ENCODE peak calls at places on chromosomes 16 and 17, in nine cellular contexts. M, X, W, E, B, Q, K, C and S are unnamed samples.

GRCh38 chr17:48335858-48336500 is 94.0 kb downstream of the SKAP1 start:
- DNase-seq in M (peak; percentile 68), X (no peak), W (no peak), E (no peak), B (peak; percentile 53), Q (no peak), K (no peak), C (no peak), S (no peak)

GRCh38 chr17:11454096-11454495 is 144.2 kb upstream of the DNAH9 start:
- DNase-seq in M (no peak), X (no peak), W (no peak), E (no peak), B (no peak), Q (no peak), K (no peak), C (no peak), S (no peak)

GRCh38 chr17:48908853-48909394 is 717 bp downstream of the UBE2Z start:
- DNase-seq in M (peak; percentile 90), X (peak; percentile 16), W (peak; percentile 85), E (peak; percentile 69), B (peak; percentile 85), Q (peak; percentile 94), K (peak; percentile 79), C (peak; percentile 80), S (peak; percentile 89)

GRCh38 chr17:35931794-35932419 is 1.3 kb upstream of the RDM1 start:
- DNase-seq in M (no peak), X (no peak), W (no peak), E (no peak), B (no peak), Q (no peak), K (no peak), C (no peak), S (no peak)

GRCh38 chr16:83973581-83974385 is 5.7 kb downstream of the NECAB2 start:
- DNase-seq in M (no peak), X (no peak), W (no peak), E (no peak), B (no peak), Q (no peak), K (no peak), C (no peak), S (no peak)

GRCh38 chr17:259341-259976 is 78.0 kb upstream of the DOC2B start:
- DNase-seq in M (no peak), X (no peak), W (no peak), E (no peak), B (no peak), Q (peak; percentile 35), K (no peak), C (no peak), S (peak; percentile 43)

GRCh38 chr17:63950940-63951907 is 19.1 kb upstream of the CD79B start:
- DNase-seq in M (peak; percentile 59), X (no peak), W (no peak), E (peak; percentile 74), B (peak; percentile 39), Q (no peak), K (no peak), C (peak; percentile 69), S (no peak)

GRCh38 chr16:28869201-28869600 is 5.6 kb downstream of the SH2B1 start:
- DNase-seq in M (no peak), X (no peak), W (no peak), E (no peak), B (no peak), Q (no peak), K (no peak), C (no peak), S (no peak)

GRCh38 chr16:69537706-69538080 is 28.1 kb upstream of the NFAT5 start:
- DNase-seq in M (no peak), X (no peak), W (no peak), E (no peak), B (no peak), Q (no peak), K (no peak), C (no peak), S (no peak)

GRCh38 chr17:64411999-64412771 is 21.5 kb upstream of the PECAM1 start:
- DNase-seq in M (no peak), X (no peak), W (peak; percentile 73), E (peak; percentile 21), B (no peak), Q (peak; percentile 79), K (no peak), C (no peak), S (peak; percentile 84)

GRCh38 chr16:1374418-1375297 is 22.9 kb downstream of the GNPTG start:
- DNase-seq in M (no peak), X (no peak), W (no peak), E (no peak), B (no peak), Q (peak; percentile 79), K (no peak), C (no peak), S (no peak)

GRCh38 chr17:69669441-69670178 is 255.1 kb downstream of the MAP2K6 start:
- DNase-seq in M (no peak), X (no peak), W (no peak), E (no peak), B (no peak), Q (no peak), K (no peak), C (no peak), S (no peak)

GRCh38 chr17:80080081-80080480 is 21.3 kb upstream of the GAA start:
- DNase-seq in M (no peak), X (no peak), W (no peak), E (no peak), B (no peak), Q (no peak), K (no peak), C (no peak), S (no peak)

GRCh38 chr17:78444392-78444791 is 65.9 kb downstream of the PGS1 start:
- DNase-seq in M (no peak), X (no peak), W (no peak), E (no peak), B (no peak), Q (no peak), K (no peak), C (no peak), S (no peak)

GRCh38 chr17:74427048-74427762 is 4.7 kb upstream of the GPRC5C start:
- DNase-seq in M (no peak), X (no peak), W (peak; percentile 51), E (peak; percentile 85), B (peak; percentile 68), Q (peak; percentile 93), K (no peak), C (peak; percentile 76), S (peak; percentile 69)

GRCh38 chr17:81966343-81967243 is 5.6 kb upstream of the NOTUM start:
- DNase-seq in M (no peak), X (no peak), W (no peak), E (peak; percentile 59), B (no peak), Q (peak; percentile 78), K (no peak), C (no peak), S (no peak)

GRCh38 chr16:66003196-66003595 is 363.3 kb upstream of the CDH5 start:
- DNase-seq in M (no peak), X (no peak), W (no peak), E (no peak), B (no peak), Q (no peak), K (no peak), C (no peak), S (no peak)

GRCh38 chr16:75471723-75472634 is 7.5 kb upstream of the TMEM170A start:
- DNase-seq in M (peak; percentile 62), X (no peak), W (peak; percentile 64), E (peak; percentile 67), B (peak; percentile 55), Q (peak; percentile 54), K (no peak), C (peak; percentile 43), S (peak; percentile 55)

GRCh38 chr16:85237817-85238216 is 125.5 kb upstream of the CIBAR2 start:
- DNase-seq in M (no peak), X (no peak), W (no peak), E (no peak), B (no peak), Q (no peak), K (no peak), C (no peak), S (no peak)
- TF ChIP-seq CTCF in M (no peak), X (no peak), W (no peak), E (no peak), B (no peak), Q (no peak), K (no peak), C (no peak), S (no peak)

GRCh38 chr17:4440021-4440420 is 6.3 kb downstream of the SPNS3 start:
- DNase-seq in M (no peak), X (no peak), W (no peak), E (no peak), B (no peak), Q (no peak), K (no peak), C (no peak), S (no peak)

GRCh38 chr17:4433515-4434031 is at the start of gene SPNS3:
- DNase-seq in M (no peak), X (no peak), W (no peak), E (no peak), B (no peak), Q (no peak), K (no peak), C (no peak), S (no peak)

GRCh38 chr17:4438162-4438944 is 4.6 kb downstream of the SPNS3 start:
- DNase-seq in M (no peak), X (no peak), W (no peak), E (no peak), B (no peak), Q (no peak), K (no peak), C (no peak), S (no peak)

GRCh38 chr17:4436381-4436780 is 2.6 kb downstream of the SPNS3 start:
- DNase-seq in M (no peak), X (no peak), W (no peak), E (no peak), B (no peak), Q (no peak), K (no peak), C (no peak), S (no peak)

DNA sequence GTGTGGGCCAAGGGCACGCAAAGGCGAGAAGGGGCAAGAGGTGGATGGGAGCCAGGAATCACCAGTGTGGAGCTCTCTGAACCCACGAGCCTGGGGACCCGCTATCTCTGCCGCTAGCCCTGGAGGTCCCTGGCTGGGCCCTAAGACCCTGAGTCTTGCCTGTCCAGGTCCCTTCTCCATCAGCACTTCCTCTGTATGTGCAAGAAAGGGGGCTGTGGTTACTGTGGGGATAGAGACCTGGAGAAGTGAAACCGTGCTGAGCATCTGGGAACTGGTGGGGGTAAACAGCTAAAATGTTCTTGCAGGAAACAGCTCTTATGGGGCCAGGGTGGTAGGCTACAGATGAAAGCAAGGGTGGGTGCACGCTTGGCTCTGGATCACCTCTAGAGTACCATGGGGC is 3.1 kb downstream of the SPNS3 start:
- DNase-seq in M (no peak), X (no peak), W (no peak), E (no peak), B (no peak), Q (no peak), K (no peak), C (no peak), S (no peak)
- H3K4me3 ChIP-seq in M (no peak overlapping the region), X (no peak overlapping the region), W (no peak overlapping the region), E (no peak overlapping the region), B (no peak overlapping the region), Q (no peak overlapping the region), K (no peak overlapping the region), C (no peak overlapping the region), S (no peak overlapping the region)

GRCh38 chr16:17633146-17633966 is 162.6 kb upstream of the XYLT1 start:
- DNase-seq in M (no peak), X (no peak), W (no peak), E (no peak), B (peak; percentile 69), Q (no peak), K (no peak), C (no peak), S (no peak)
- H3K27ac ChIP-seq in M (no peak overlapping the region), X (no peak overlapping the region), W (no peak overlapping the region), E (no peak overlapping the region), B (peak overlapping the region; percentile 64), Q (no peak overlapping the region), K (no peak overlapping the region), C (no peak overlapping the region), S (no peak overlapping the region)

GRCh38 chr16:19431636-19432340 is 14.1 kb downstream of the TMC5 start:
- DNase-seq in M (no peak), X (no peak), W (no peak), E (peak; percentile 16), B (peak; percentile 30), Q (no peak), K (no peak), C (no peak), S (no peak)
- TF ChIP-seq CTCF in M (no peak), X (no peak), W (no peak), E (no peak), B (no peak), Q (no peak), K (no peak), C (no peak), S (no peak)